ENCODE peak calls at places on chromosome 19, in seven cellular contexts. R, E, K, V, S, C and M are unnamed samples.

GRCh38 chr19:17335575-17335974 is 920 bp upstream of the ANO8 start:
- DNase-seq in E (no peak), C (no peak), V (no peak), R (no peak), K (no peak), S (no peak), M (no peak)

GRCh38 chr19:869245-870177 is 10.0 kb downstream of the CFD start:
- DNase-seq in C (peak), R (no peak), S (no peak), E (no peak), K (no peak), V (peak), M (no peak)

GRCh38 chr19:6604906-6605305 is 14.0 kb upstream of the CD70 start:
- DNase-seq in S (no peak), K (no peak), C (no peak), R (no peak), V (no peak), E (no peak), M (no peak)

GRCh38 chr19:5850743-5851293 is 431 bp downstream of the FUT3 start:
- DNase-seq in C (peak), V (no peak), K (no peak), R (peak), S (no peak), E (no peak), M (no peak)

GRCh38 chr19:17405250-17406038 is at the start of gene BST2:
- DNase-seq in S (peak), E (no peak), R (peak), K (no peak), V (no peak), C (peak), M (peak)

GRCh38 chr19:45553464-45553863 is 31.1 kb downstream of the OPA3 start:
- DNase-seq in S (no peak), V (no peak), C (peak), E (no peak), R (peak), K (no peak), M (no peak)

GRCh38 chr19:33819875-33820781 is 23.5 kb downstream of the KCTD15 start:
- DNase-seq in S (peak), E (peak), R (peak), K (no peak), C (peak), V (peak), M (no peak)

GRCh38 chr19:23203841-23204344 is 46.3 kb downstream of the ZNF724 start:
- DNase-seq in S (no peak), C (no peak), R (no peak), K (no peak), E (no peak), V (no peak), M (no peak)

GRCh38 chr19:49200238-49200862 is 42.8 kb downstream of the TRPM4 start:
- DNase-seq in K (no peak), S (no peak), R (peak), E (peak), C (peak), V (no peak), M (no peak)

GRCh38 chr19:18488838-18489626 is 32.8 kb downstream of the ELL start:
- DNase-seq in R (no peak), E (no peak), S (no peak), K (no peak), V (no peak), C (no peak), M (no peak)

GRCh38 chr19:2273356-2274184 is 8.4 kb downstream of the PEAK3 start:
- DNase-seq in K (peak), R (peak), S (peak), V (peak), E (peak), C (peak), M (peak)